ENCODE peak calls at places on chromosomes 2 and 18, in ten cellular contexts. K is esophagus squamous epithelium, I is endothelial cell of umbilical vein, L is gastrocnemius medialis, C is NB4, N is Peyer's patch, W is A549, G is breast epithelium, O is upper lobe of left lung, Y is IMR-90. H is an unnamed sample.

GRCh38 chr2:237097326-237097910 is 11.7 kb downstream of the COPS8 start:
- DNase-seq in K (no peak), I (peak), L (no peak), C (no peak), N (no peak), W (no peak), G (no peak), O (no peak), Y (no peak), H (no peak)

GRCh38 chr2:10253596-10254372 is 48.9 kb upstream of the HPCAL1 start:
- DNase-seq in K (no peak), I (no peak), L (no peak), C (peak), N (no peak), W (no peak), G (no peak), O (peak), Y (no peak), H (peak)

GRCh38 chr18:12441475-12442035 is 33.8 kb downstream of the PRELID3A start:
- DNase-seq in K (no peak), I (no peak), L (no peak), C (no peak), N (no peak), W (no peak), G (no peak), O (no peak), Y (no peak), H (no peak)

GRCh38 chr2:11873766-11874165 is 127.3 kb downstream of the LPIN1 start:
- DNase-seq in K (no peak), I (no peak), L (no peak), C (peak), N (no peak), W (no peak), G (no peak), O (no peak), Y (peak), H (no peak)

GRCh38 chr18:10015941-10016819 is 102.4 kb downstream of the VAPA start:
- DNase-seq in K (no peak), I (peak), L (peak), C (peak), N (no peak), W (no peak), G (no peak), O (no peak), Y (peak), H (peak)

GRCh38 chr2:205411558-205411957 is 270.7 kb upstream of the NRP2 start:
- DNase-seq in K (no peak), I (no peak), L (no peak), C (no peak), N (no peak), W (no peak), G (no peak), O (no peak), Y (no peak), H (no peak)

GRCh38 chr2:221308507-221309054 is 263.5 kb downstream of the EPHA4 start:
- DNase-seq in K (no peak), I (no peak), L (no peak), C (no peak), N (no peak), W (no peak), G (no peak), O (no peak), Y (no peak), H (no peak)

GRCh38 chr2:95384854-95385569 is 17.5 kb upstream of the FAHD2A start:
- DNase-seq in K (no peak), I (no peak), L (peak), C (no peak), N (no peak), W (no peak), G (peak), O (no peak), Y (no peak), H (no peak)

GRCh38 chr2:108637304-108637669 is 82.0 kb upstream of the RANBP2 start:
- DNase-seq in K (no peak), I (peak), L (peak), C (peak), N (no peak), W (no peak), G (no peak), O (peak), Y (peak), H (peak)

GRCh38 chr2:148781544-148781943 is 93.5 kb upstream of the KIF5C start:
- DNase-seq in K (no peak), I (no peak), L (no peak), C (peak), N (no peak), W (no peak), G (no peak), O (no peak), Y (no peak), H (no peak)

GRCh38 chr2:157220502-157220901 is 37.0 kb upstream of the GALNT5 start:
- DNase-seq in K (no peak), I (no peak), L (no peak), C (no peak), N (no peak), W (no peak), G (no peak), O (no peak), Y (no peak), H (no peak)

GRCh38 chr18:60027397-60027796 is 127.6 kb downstream of the PMAIP1 start:
- DNase-seq in K (no peak), I (no peak), L (no peak), C (no peak), N (no peak), W (no peak), G (no peak), O (no peak), Y (no peak), H (no peak)

GRCh38 chr2:19580830-19581229 is 222.4 kb upstream of the OSR1 start:
- DNase-seq in K (no peak), I (no peak), L (no peak), C (no peak), N (no peak), W (no peak), G (no peak), O (no peak), Y (peak), H (peak)

GRCh38 chr18:57630002-57630758 is 8.5 kb upstream of the NARS1 start:
- DNase-seq in K (peak), I (peak), L (peak), C (peak), N (peak), W (peak), G (peak), O (peak), Y (peak), H (peak)
- TF ChIP-seq POLR2A in K (no peak), I (peak), L (no peak), C (no peak), N (no peak), W (peak), G (no peak), O (peak), Y (peak), H (peak)

GRCh38 chr2:22970991-22971390 is 414.0 kb upstream of the KLHL29 start:
- DNase-seq in K (no peak), I (no peak), L (no peak), C (no peak), N (no peak), W (no peak), G (no peak), O (no peak), Y (no peak), H (no peak)

DNA sequence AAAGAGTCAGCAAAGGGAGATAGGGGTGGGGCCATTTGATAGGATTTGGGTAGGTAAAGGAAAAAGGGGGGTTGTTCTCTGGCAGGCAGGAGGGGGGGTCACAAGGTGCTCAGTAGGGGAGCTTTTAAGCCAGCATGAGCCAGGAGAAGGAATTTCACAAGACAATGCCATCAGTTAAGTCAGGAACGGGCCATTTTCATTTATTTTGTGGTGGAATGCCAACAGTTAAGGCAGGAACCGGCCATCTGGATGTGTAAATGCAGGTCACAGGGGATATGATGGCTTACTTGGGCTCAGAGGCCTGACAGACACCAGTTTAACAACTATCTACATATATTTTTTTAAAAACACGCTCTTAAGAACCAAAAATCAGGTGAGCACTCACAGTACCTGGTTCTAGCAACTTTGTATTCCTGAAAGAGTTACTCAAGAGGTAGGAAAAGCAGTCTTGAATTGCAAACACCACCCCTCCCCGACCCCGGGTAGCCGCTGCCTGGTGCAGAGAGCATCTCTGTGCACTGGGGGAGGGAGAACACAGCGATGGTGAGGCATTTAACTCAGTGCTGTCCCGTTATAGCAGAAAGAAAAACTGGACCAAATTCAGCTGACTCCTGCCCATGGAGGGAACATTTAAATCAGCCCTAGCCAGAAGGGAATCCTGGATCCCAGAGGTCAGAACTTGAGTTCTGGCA is 414.5 kb upstream of the KLHL29 start:
- DNase-seq in K (no peak), I (no peak), L (no peak), C (no peak), N (no peak), W (no peak), G (no peak), O (no peak), Y (no peak), H (no peak)
- H3K4me3 ChIP-seq in K (no peak), I (no peak), L (no peak), C (no peak), N (no peak), W (no peak), G (no peak), O (no peak), Y (no peak), H (no peak)

GRCh38 chr2:37083873-37084792 is at the start of the genes GPATCH11 and HEATR5B:
- DNase-seq in K (peak), I (peak), L (peak), C (peak), N (peak), W (peak), G (peak), O (peak), Y (peak), H (peak)

GRCh38 chr2:37091873-37092272 is 7.6 kb downstream of the GPATCH11 start:
- DNase-seq in K (no peak), I (no peak), L (no peak), C (no peak), N (no peak), W (no peak), G (no peak), O (no peak), Y (no peak), H (no peak)

GRCh38 chr2:37085731-37086147 is 1.4 kb downstream of the GPATCH11 start:
- DNase-seq in K (no peak), I (no peak), L (no peak), C (peak), N (no peak), W (no peak), G (no peak), O (no peak), Y (peak), H (no peak)

GRCh38 chr2:37084797-37085196 is 479 bp downstream of the GPATCH11 start:
- DNase-seq in K (no peak), I (no peak), L (no peak), C (no peak), N (no peak), W (no peak), G (no peak), O (no peak), Y (no peak), H (no peak)

DNA sequence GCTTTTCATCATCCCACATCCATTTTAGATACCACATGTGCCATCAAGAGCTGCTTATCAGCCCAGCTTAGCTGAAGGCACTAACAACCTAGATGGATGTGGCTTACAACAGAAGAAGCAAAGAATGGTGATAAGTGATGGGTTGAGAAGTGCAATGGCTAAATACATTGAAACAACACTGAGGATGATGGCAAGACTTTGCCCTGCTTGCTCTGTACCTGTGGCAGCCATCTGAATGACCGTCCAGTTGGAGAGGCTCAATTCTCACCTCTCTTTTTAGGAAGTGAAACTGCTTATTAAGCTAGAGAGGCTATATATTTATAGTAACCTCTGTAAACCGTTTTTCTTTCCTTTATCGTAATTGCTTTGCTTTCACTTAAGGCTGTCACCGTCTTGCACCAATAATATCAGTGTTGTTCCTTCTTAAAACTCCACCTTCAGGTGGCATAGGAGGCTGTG is 5.7 kb downstream of the GPATCH11 start:
- DNase-seq in K (no peak), I (no peak), L (no peak), C (peak), N (no peak), W (no peak), G (no peak), O (no peak), Y (no peak), H (no peak)
- TF ChIP-seq POLR2A in K (no peak), I (no peak), L (no peak), C (no peak), N (no peak), W (no peak), G (no peak), O (no peak), Y (no peak), H (no peak)

GRCh38 chr2:21103274-21103891 is 20.4 kb upstream of the TDRD15 start:
- DNase-seq in K (no peak), I (peak), L (no peak), C (no peak), N (no peak), W (no peak), G (no peak), O (no peak), Y (no peak), H (no peak)
- H3K4me3 ChIP-seq in K (no peak), I (no peak), L (no peak), C (no peak), N (no peak), W (no peak), G (no peak), O (no peak), Y (no peak), H (no peak)

GRCh38 chr2:191012346-191012745 is 1.6 kb downstream of the STAT1 start:
- DNase-seq in K (no peak), I (no peak), L (no peak), C (no peak), N (no peak), W (no peak), G (no peak), O (no peak), Y (no peak), H (no peak)
- TF ChIP-seq POLR2A in K (no peak), I (no peak), L (no peak), C (no peak), N (no peak), W (no peak), G (no peak), O (no peak), Y (no peak), H (no peak)

GRCh38 chr2:28345619-28346018 is 47.0 kb upstream of the FOSL2 start:
- DNase-seq in K (no peak), I (no peak), L (peak), C (no peak), N (no peak), W (no peak), G (no peak), O (no peak), Y (no peak), H (no peak)

GRCh38 chr2:28346587-28346986 is 46.1 kb upstream of the FOSL2 start:
- DNase-seq in K (no peak), I (no peak), L (peak), C (no peak), N (no peak), W (no peak), G (no peak), O (no peak), Y (peak), H (no peak)

GRCh38 chr2:28347596-28347995 is 45.1 kb upstream of the FOSL2 start:
- DNase-seq in K (no peak), I (no peak), L (no peak), C (no peak), N (no peak), W (no peak), G (no peak), O (no peak), Y (no peak), H (no peak)

GRCh38 chr2:28348149-28348567 is 44.5 kb upstream of the FOSL2 start:
- DNase-seq in K (no peak), I (no peak), L (no peak), C (no peak), N (no peak), W (no peak), G (no peak), O (no peak), Y (no peak), H (no peak)

GRCh38 chr2:28347193-28347592 is 45.5 kb upstream of the FOSL2 start:
- DNase-seq in K (no peak), I (no peak), L (no peak), C (no peak), N (no peak), W (no peak), G (no peak), O (no peak), Y (no peak), H (no peak)
- H3K4me3 ChIP-seq in K (no peak), I (no peak), L (no peak), C (no peak), N (no peak), W (no peak), G (no peak), O (no peak), Y (no peak), H (no peak)